ENCODE peak calls at places on chromosomes 5 and 9, in seven cellular contexts. V is NCI-H2029; B is activated T-helper 9 cell treated with anti-CD3 and anti-CD28 coated beads, Interleukin-2, amount 50 U/mL, for 16 hours; G is frontal cortex; S is tibial nerve; Z is NCI-H1105; L is right atrium auricular region. A is an unnamed sample.

GRCh38 chr5:80804332-80804731 is 149.5 kb upstream of the DHFR start:
- DNase-seq in V (no peak), B (no peak), G (no peak), S (no peak), Z (no peak), L (no peak), A (no peak)

GRCh38 chr5:115179959-115180709 is 10.4 kb upstream of the TRIM36 start:
- DNase-seq in V (peak; percentile 48), B (no peak), G (peak; percentile 39), S (no peak), Z (peak; percentile 19), L (no peak), A (peak; percentile 42)

GRCh38 chr9:84879631-84880030 is 210.1 kb downstream of the NTRK2 start:
- DNase-seq in V (no peak), B (no peak), G (no peak), S (no peak), Z (no peak), L (no peak), A (no peak)

GRCh38 chr9:98998441-98999151 is 54.9 kb downstream of the COL15A1 start:
- DNase-seq in V (peak; percentile 19), B (peak; percentile 25), G (peak; percentile 71), S (peak; percentile 81), Z (no peak), L (peak; percentile 88), A (peak; percentile 82)

GRCh38 chr5:169161022-169161680 is 139.8 kb downstream of the SLIT3 start:
- DNase-seq in V (no peak), B (no peak), G (no peak), S (peak; percentile 58), Z (no peak), L (peak; percentile 71), A (peak; percentile 89)

GRCh38 chr9:89874351-89875321 is 269.8 kb downstream of the GADD45G start:
- DNase-seq in V (peak; percentile 84), B (no peak), G (no peak), S (no peak), Z (peak; percentile 39), L (peak; percentile 58), A (no peak)

GRCh38 chr9:126984969-126985368 is 70.4 kb downstream of the RALGPS1 start:
- DNase-seq in V (no peak), B (no peak), G (no peak), S (peak; percentile 55), Z (no peak), L (no peak), A (peak; percentile 33)

GRCh38 chr5:149015126-149015525 is 47.7 kb downstream of the SH3TC2 start:
- DNase-seq in V (no peak), B (no peak), G (no peak), S (no peak), Z (no peak), L (no peak), A (no peak)

GRCh38 chr5:14581891-14582796 is 552 bp downstream of the OTULINL start:
- DNase-seq in V (peak; percentile 55), B (peak; percentile 72), G (peak; percentile 21), S (peak; percentile 23), Z (peak; percentile 69), L (no peak), A (peak; percentile 25)

GRCh38 chr9:31541626-31542025 is 842.8 kb upstream of the ACO1 start:
- DNase-seq in V (no peak), B (no peak), G (peak; percentile 3), S (no peak), Z (no peak), L (no peak), A (no peak)

GRCh38 chr5:137580030-137580429 is 80.9 kb upstream of the SPOCK1 start:
- DNase-seq in V (no peak), B (no peak), G (no peak), S (no peak), Z (no peak), L (no peak), A (no peak)

GRCh38 chr5:77168884-77169254 is 41.6 kb upstream of the PDE8B start:
- DNase-seq in V (peak; percentile 62), B (no peak), G (no peak), S (no peak), Z (no peak), L (no peak), A (no peak)

GRCh38 chr5:167585184-167585583 is 706.3 kb upstream of the WWC1 start:
- DNase-seq in V (no peak), B (no peak), G (no peak), S (no peak), Z (no peak), L (no peak), A (no peak)

GRCh38 chr5:54098267-54098666 is 212.1 kb downstream of the ARL15 start:
- DNase-seq in V (no peak), B (no peak), G (no peak), S (no peak), Z (no peak), L (no peak), A (no peak)

GRCh38 chr9:37338218-37338617 is 84.3 kb upstream of the GRHPR start:
- DNase-seq in V (peak; percentile 32), B (no peak), G (no peak), S (no peak), Z (no peak), L (no peak), A (no peak)

GRCh38 chr9:91146391-91147019 is 215.2 kb downstream of the AUH start:
- DNase-seq in V (no peak), B (no peak), G (no peak), S (no peak), Z (no peak), L (no peak), A (no peak)

GRCh38 chr5:170861855-170862766 is at the start of gene RANBP17:
- DNase-seq in V (peak; percentile 65), B (no peak), G (peak; percentile 72), S (no peak), Z (no peak), L (no peak), A (peak; percentile 80)

GRCh38 chr5:79846198-79846521 is 144.9 kb downstream of the MTX3 start:
- DNase-seq in V (no peak), B (no peak), G (no peak), S (no peak), Z (no peak), L (no peak), A (no peak)

GRCh38 chr5:133610489-133611356 is 1.6 kb downstream of the FSTL4 start:
- DNase-seq in V (peak; percentile 19), B (no peak), G (peak; percentile 75), S (peak; percentile 11), Z (no peak), L (no peak), A (peak; percentile 86)

GRCh38 chr9:23824241-23825142 is 1.5 kb downstream of the ELAVL2 start:
- DNase-seq in V (no peak), B (no peak), G (no peak), S (no peak), Z (no peak), L (no peak), A (peak; percentile 27)

A was measured in AG20443.